ENCODE peak calls at places on chromosomes 3 and 15, in ten cellular contexts. P is BE2C, C is GM23338, O is ovary, N is AG04450, S is neural progenitor cell, E is cardiac muscle cell, L is neural crest cell, K is GM10248, F is right lobe of liver. Y is an unnamed sample.

GRCh38 chr3:192850501-192850981 is 67.1 kb downstream of the MB21D2 start:
- DNase-seq in P (no peak), C (no peak), O (no peak), N (no peak), S (no peak), E (no peak), L (no peak), K (peak; percentile 56), F (no peak), Y (no peak)

GRCh38 chr15:42494998-42495360 is 455 bp upstream of the SNAP23 start:
- DNase-seq in P (no peak), C (peak; percentile 36), O (peak; percentile 48), N (no peak), S (peak; percentile 11), E (no peak), L (no peak), K (no peak), F (no peak), Y (no peak)

GRCh38 chr15:88090406-88091085 is 166.0 kb downstream of the NTRK3 start:
- DNase-seq in P (no peak), C (no peak), O (no peak), N (no peak), S (no peak), E (no peak), L (no peak), K (no peak), F (no peak), Y (no peak)

GRCh38 chr3:124174910-124175874 is 183.3 kb upstream of the ROPN1 start:
- DNase-seq in P (peak; percentile 79), C (no peak), O (no peak), N (no peak), S (no peak), E (no peak), L (no peak), K (no peak), F (no peak), Y (no peak)

GRCh38 chr3:115436767-115437301 is 186.5 kb upstream of the GAP43 start:
- DNase-seq in P (peak; percentile 81), C (peak; percentile 56), O (no peak), N (peak; percentile 66), S (peak; percentile 18), E (no peak), L (no peak), K (no peak), F (no peak), Y (no peak)

GRCh38 chr3:60282840-60283239 is 968.4 kb downstream of the FHIT start:
- DNase-seq in P (no peak), C (no peak), O (no peak), N (no peak), S (no peak), E (no peak), L (no peak), K (no peak), F (no peak), Y (no peak)

GRCh38 chr3:11799777-11800176 is 46.9 kb downstream of the TAMM41 start:
- DNase-seq in P (no peak), C (no peak), O (no peak), N (no peak), S (no peak), E (no peak), L (no peak), K (no peak), F (no peak), Y (no peak)

GRCh38 chr3:15253023-15253697 is 47.1 kb downstream of the CAPN7 start:
- DNase-seq in P (no peak), C (no peak), O (no peak), N (no peak), S (no peak), E (no peak), L (no peak), K (no peak), F (no peak), Y (no peak)

GRCh38 chr3:193490580-193490979 is 64.1 kb downstream of the ATP13A4 start:
- DNase-seq in P (no peak), C (no peak), O (no peak), N (no peak), S (no peak), E (no peak), L (no peak), K (no peak), F (no peak), Y (no peak)

GRCh38 chr3:54535619-54536018 is 392.2 kb downstream of the LRTM1 start:
- DNase-seq in P (no peak), C (no peak), O (no peak), N (no peak), S (no peak), E (no peak), L (no peak), K (no peak), F (no peak), Y (no peak)

GRCh38 chr3:55678521-55679216 is 191.6 kb upstream of the WNT5A start:
- DNase-seq in P (no peak), C (no peak), O (no peak), N (no peak), S (no peak), E (no peak), L (no peak), K (no peak), F (no peak), Y (no peak)

GRCh38 chr3:127454051-127454450 is 136.5 kb downstream of the TPRA1 start:
- DNase-seq in P (peak; percentile 5), C (no peak), O (no peak), N (no peak), S (no peak), E (no peak), L (no peak), K (no peak), F (peak; percentile 34), Y (peak; percentile 55)

GRCh38 chr15:63191895-63192603 is 2.6 kb downstream of the RAB8B start:
- DNase-seq in P (no peak), C (no peak), O (no peak), N (no peak), S (no peak), E (no peak), L (no peak), K (peak; percentile 62), F (no peak), Y (no peak)

GRCh38 chr3:179174316-179174715 is 26.2 kb downstream of the PIK3CA start:
- DNase-seq in P (no peak), C (no peak), O (no peak), N (no peak), S (no peak), E (no peak), L (no peak), K (no peak), F (no peak), Y (no peak)

GRCh38 chr15:50330921-50331320 is 24.1 kb downstream of the GABPB1 start:
- DNase-seq in P (no peak), C (peak; percentile 78), O (no peak), N (no peak), S (no peak), E (no peak), L (no peak), K (peak; percentile 35), F (no peak), Y (no peak)

GRCh38 chr15:57654136-57654845 is 52.2 kb upstream of the POLR2M start:
- DNase-seq in P (no peak), C (no peak), O (no peak), N (peak; percentile 3), S (no peak), E (no peak), L (no peak), K (no peak), F (no peak), Y (no peak)

GRCh38 chr15:100783760-100784492 is 95.7 kb upstream of the ALDH1A3 start:
- DNase-seq in P (no peak), C (no peak), O (peak; percentile 6), N (no peak), S (peak; percentile 1), E (no peak), L (no peak), K (no peak), F (no peak), Y (peak; percentile 62)

GRCh38 chr3:163626753-163627152 is 1451.5 kb downstream of the SI start:
- DNase-seq in P (no peak), C (no peak), O (no peak), N (no peak), S (no peak), E (no peak), L (no peak), K (no peak), F (no peak), Y (no peak)

GRCh38 chr3:163622384-163622783 is 1455.9 kb downstream of the SI start:
- DNase-seq in P (peak; percentile 60), C (peak; percentile 81), O (no peak), N (no peak), S (peak; percentile 81), E (peak; percentile 80), L (peak; percentile 16), K (no peak), F (no peak), Y (no peak)
- TF ChIP-seq CTCF in P (peak; percentile 89), C (peak; percentile 66), O (no peak), N (no peak), S (peak; percentile 75), E (no peak), L (peak; percentile 52), K (no peak), F (peak; percentile 34), Y (peak; percentile 68)

GRCh38 chr15:69595009-69595825 is 142.6 kb downstream of the RPLP1 start:
- DNase-seq in P (no peak), C (no peak), O (no peak), N (no peak), S (no peak), E (peak; percentile 78), L (no peak), K (no peak), F (peak; percentile 62), Y (no peak)
- TF ChIP-seq CTCF in P (no peak), C (no peak), O (no peak), N (no peak), S (no peak), E (no peak), L (no peak), K (no peak), F (no peak), Y (peak; percentile 12)

DNA sequence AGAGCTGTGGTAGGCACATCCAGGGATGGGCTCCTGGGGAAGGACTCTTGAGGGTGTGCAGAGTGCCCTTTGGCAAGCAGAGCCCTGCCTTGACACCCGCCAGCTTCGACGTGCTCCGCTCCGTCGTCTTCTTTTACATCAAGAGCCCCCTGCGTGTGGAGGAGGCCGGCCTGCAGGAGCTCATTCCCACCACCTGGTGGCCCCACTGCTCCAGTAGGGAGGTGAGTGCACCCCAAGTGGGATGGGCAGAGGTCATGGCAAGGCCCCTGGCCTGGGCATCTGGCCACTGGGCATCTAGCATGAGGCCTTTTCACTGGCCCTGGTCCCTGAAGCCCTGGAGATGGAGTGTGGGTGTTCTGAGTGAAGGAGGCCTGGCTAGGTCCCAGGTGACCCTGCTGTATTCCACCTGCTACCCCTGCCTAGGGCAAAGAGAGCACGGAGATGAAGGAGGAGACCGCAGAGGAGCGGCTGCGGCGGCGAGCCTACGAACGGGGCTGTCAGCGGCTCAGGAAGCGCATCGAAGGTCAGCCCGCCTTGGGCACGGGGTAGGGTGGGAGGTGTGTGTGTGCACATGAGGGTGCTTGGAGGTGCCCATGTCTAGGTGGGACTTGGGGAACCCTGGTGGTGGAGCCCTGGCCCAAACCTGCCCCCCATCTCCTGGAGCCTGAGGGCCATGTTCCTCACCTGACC is 12.2 kb downstream of the RNF123 start:
- DNase-seq in P (no peak), C (peak; percentile 85), O (no peak), N (no peak), S (peak; percentile 75), E (peak; percentile 39), L (no peak), K (no peak), F (no peak), Y (no peak)
- TF ChIP-seq CTCF in P (peak; percentile 39), C (peak; percentile 67), O (no peak), N (peak; percentile 55), S (peak; percentile 66), E (peak; percentile 49), L (peak; percentile 44), K (peak; percentile 9), F (peak; percentile 21), Y (peak; percentile 57)

GRCh38 chr3:10334461-10334860 is 13.5 kb upstream of the SEC13 start:
- DNase-seq in P (no peak), C (peak; percentile 60), O (no peak), N (no peak), S (peak; percentile 44), E (no peak), L (no peak), K (no peak), F (peak; percentile 46), Y (no peak)
- TF ChIP-seq CTCF in P (no peak), C (peak; percentile 57), O (no peak), N (peak; percentile 34), S (peak; percentile 50), E (peak; percentile 43), L (peak; percentile 44), K (no peak), F (no peak), Y (peak; percentile 49)

Y was measured in type B pancreatic cell.